ENCODE peak calls at places on chromosomes 12 and 14, in eight cellular contexts. O, Y, Q, R, L, P, K and S are unnamed samples. For H3K27me3, the result is how much of the 10 kb centered on the place peaks cover.

GRCh38 chr14:101819251-101819990 is 57.9 kb downstream of the PPP2R5C start:
- DNase-seq in O (peak), Y (no peak), Q (no peak), R (no peak), L (no peak), P (no peak), K (no peak), S (no peak)

GRCh38 chr12:115553622-115554021 is 723.9 kb downstream of the MED13L start:
- DNase-seq in O (no peak), Y (no peak), Q (no peak), R (no peak), L (no peak), P (no peak), K (no peak), S (no peak)

GRCh38 chr12:124802361-124802760 is 61.3 kb downstream of the SCARB1 start:
- DNase-seq in O (no peak), Y (no peak), Q (no peak), R (no peak), L (no peak), P (no peak), K (no peak), S (no peak)

GRCh38 chr12:121804417-121805111 is 755 bp downstream of the SETD1B start:
- DNase-seq in O (peak), Y (peak), Q (no peak), R (no peak), L (peak), P (no peak), K (no peak), S (peak)

GRCh38 chr12:77830952-77831351 is 258 bp downstream of the NAV3 start:
- DNase-seq in O (no peak), Y (no peak), Q (peak), R (peak), L (peak), P (no peak), K (no peak), S (no peak)

GRCh38 chr12:12823308-12823707 is 10.2 kb downstream of the DDX47 start:
- DNase-seq in O (no peak), Y (no peak), Q (peak), R (no peak), L (peak), P (peak), K (peak), S (no peak)

GRCh38 chr14:61479746-61480502 is 158.5 kb downstream of the PRKCH start:
- DNase-seq in O (no peak), Y (no peak), Q (peak), R (no peak), L (peak), P (no peak), K (peak), S (no peak)

GRCh38 chr12:71014180-71014785 is 93.7 kb upstream of the PTPRR start:
- DNase-seq in O (no peak), Y (no peak), Q (peak), R (peak), L (peak), P (no peak), K (peak), S (peak)

GRCh38 chr12:121245951-121246350 is 36.0 kb downstream of the P2RX4 start:
- DNase-seq in O (no peak), Y (no peak), Q (no peak), R (no peak), L (no peak), P (no peak), K (no peak), S (no peak)

GRCh38 chr14:94100847-94101246 is 9.7 kb upstream of the IFI27 start:
- DNase-seq in O (no peak), Y (no peak), Q (peak), R (peak), L (peak), P (peak), K (no peak), S (no peak)

GRCh38 chr12:32379213-32379612 is 20.1 kb upstream of the FGD4 start:
- DNase-seq in O (no peak), Y (no peak), Q (no peak), R (no peak), L (no peak), P (no peak), K (no peak), S (no peak)

GRCh38 chr12:16586350-16587109 is 19.4 kb downstream of the LMO3 start:
- DNase-seq in O (no peak), Y (no peak), Q (peak), R (peak), L (peak), P (no peak), K (no peak), S (no peak)

GRCh38 chr12:131046813-131047788 is 93.4 kb downstream of the ADGRD1 start:
- DNase-seq in O (no peak), Y (no peak), Q (no peak), R (no peak), L (peak), P (no peak), K (no peak), S (peak)

GRCh38 chr14:73463411-73463810 is 5.1 kb upstream of the NUMB start:
- DNase-seq in O (no peak), Y (peak), Q (peak), R (peak), L (peak), P (peak), K (no peak), S (no peak)

GRCh38 chr12:20077618-20078017 is 290.7 kb upstream of the PDE3A start:
- DNase-seq in O (no peak), Y (no peak), Q (no peak), R (no peak), L (no peak), P (no peak), K (no peak), S (no peak)

GRCh38 chr12:53761306-53761705 is 9.5 kb upstream of the CISTR start:
- DNase-seq in O (no peak), Y (no peak), Q (no peak), R (no peak), L (no peak), P (no peak), K (no peak), S (no peak)

GRCh38 chr14:51852541-51852940 is 7.9 kb upstream of the GNG2 start:
- DNase-seq in O (no peak), Y (no peak), Q (peak), R (peak), L (peak), P (no peak), K (no peak), S (no peak)

GRCh38 chr12:15163577-15163976 is 57.6 kb downstream of the RERG start:
- DNase-seq in O (no peak), Y (no peak), Q (no peak), R (peak), L (no peak), P (no peak), K (no peak), S (no peak)

GRCh38 chr12:40336573-40337199 is 111.9 kb downstream of the LRRK2 start:
- DNase-seq in O (no peak), Y (no peak), Q (peak), R (peak), L (peak), P (no peak), K (no peak), S (peak)

GRCh38 chr12:57231276-57232021 is 1.9 kb downstream of the SHMT2 start:
- DNase-seq in O (no peak), Y (no peak), Q (no peak), R (no peak), L (no peak), P (no peak), K (no peak), S (no peak)

GRCh38 chr14:57938533-57938932 is 72.6 kb upstream of the SLC35F4 start:
- DNase-seq in O (no peak), Y (no peak), Q (no peak), R (no peak), L (no peak), P (no peak), K (no peak), S (no peak)

GRCh38 chr12:132217800-132218518 is 73.7 kb downstream of the NOC4L start:
- DNase-seq in O (no peak), Y (no peak), Q (no peak), R (no peak), L (no peak), P (no peak), K (no peak), S (no peak)

DNA sequence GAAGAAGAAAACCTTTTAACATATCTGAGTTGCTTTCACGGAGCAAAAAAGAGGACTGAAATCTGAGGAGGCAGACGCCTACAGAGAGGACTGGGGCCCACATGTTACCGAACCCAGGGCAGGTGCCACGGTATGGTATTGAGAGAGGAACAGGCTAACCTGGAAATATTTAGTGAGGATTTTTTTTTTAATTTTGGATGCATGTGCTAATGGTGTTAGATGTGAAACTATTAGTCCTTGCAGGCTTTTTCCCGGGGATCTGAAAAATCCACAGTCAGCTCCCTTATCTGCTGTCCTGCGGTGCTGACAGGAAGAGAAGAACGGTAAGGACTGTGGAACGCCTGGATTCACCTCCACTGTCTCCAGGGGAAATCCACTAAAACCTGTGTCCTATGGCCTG is 819.7 kb downstream of the TMEM121 start:
- DNase-seq in O (no peak), Y (no peak), Q (no peak), R (no peak), L (no peak), P (no peak), K (no peak), S (no peak)
- H3K27me3 ChIP-seq in O (under half), Y (under half), Q (under half), R (under half), L (under half), P (under half), K (under half), S (under half)

DNA sequence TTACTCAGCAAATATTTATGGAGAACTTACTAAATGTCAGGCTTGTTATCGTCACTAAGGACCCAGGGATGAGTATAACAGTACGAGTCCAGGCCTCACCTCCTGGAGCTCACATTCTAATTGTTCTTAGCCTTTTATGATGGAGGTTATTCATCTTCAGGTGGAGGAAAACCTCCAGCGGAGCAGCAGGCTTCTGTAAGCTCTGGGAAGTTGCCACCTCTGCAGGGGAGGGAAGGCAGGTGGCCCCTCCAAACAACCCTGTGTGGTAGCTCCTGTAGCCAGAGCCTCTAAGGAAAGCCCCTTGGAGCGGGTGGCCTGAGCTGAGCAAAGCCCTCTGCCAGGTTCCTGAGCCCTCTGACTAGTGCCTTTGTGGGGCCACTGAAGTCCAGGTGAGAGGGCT is 104.1 kb downstream of the SMOC1 start:
- DNase-seq in O (no peak), Y (no peak), Q (no peak), R (no peak), L (no peak), P (no peak), K (no peak), S (no peak)
- H3K27me3 ChIP-seq in O (under half), Y (under half), Q (under half), R (under half), L (under half), P (under half), K (under half), S (under half)

GRCh38 chr14:68744613-68745012 is 48.3 kb downstream of the ZFP36L1 start:
- DNase-seq in O (no peak), Y (no peak), Q (no peak), R (no peak), L (no peak), P (no peak), K (no peak), S (no peak)
- H3K27me3 ChIP-seq in O (under half), Y (under half), Q (under half), R (under half), L (under half), P (under half), K (under half), S (under half)

DNA sequence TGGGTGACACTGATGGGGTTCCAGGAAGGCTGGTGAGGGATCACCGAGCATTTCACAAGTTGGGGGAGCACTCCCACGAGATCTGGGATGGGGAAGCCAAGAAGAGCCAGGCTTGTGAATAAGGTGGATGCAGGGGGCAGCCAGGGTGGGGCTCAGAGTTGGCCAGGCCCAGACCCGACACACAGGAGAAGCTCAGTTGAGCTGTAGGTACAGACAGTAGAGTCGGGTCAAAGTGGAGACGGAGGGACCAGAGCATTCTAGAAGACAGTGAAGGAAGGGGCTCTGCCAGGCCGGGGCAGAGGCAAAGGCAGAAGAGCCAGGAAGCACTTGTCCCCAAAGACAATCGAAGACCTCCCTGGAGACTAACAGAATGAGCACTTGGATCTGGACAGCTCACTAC is 70.9 kb upstream of the BCL11B start:
- DNase-seq in O (no peak), Y (no peak), Q (no peak), R (no peak), L (no peak), P (no peak), K (no peak), S (no peak)
- H3K27me3 ChIP-seq in O (under half), Y (under half), Q (under half), R (under half), L (under half), P (under half), K (half or more), S (under half)

GRCh38 chr12:114411081-114411836 is 5.3 kb upstream of the TBX5 start:
- DNase-seq in O (no peak), Y (no peak), Q (no peak), R (peak), L (peak), P (no peak), K (no peak), S (no peak)
- H3K27me3 ChIP-seq in O (under half), Y (under half), Q (under half), R (under half), L (under half), P (half or more), K (half or more), S (under half)

GRCh38 chr12:52530905-52531304 is 10.7 kb upstream of the KRT5 start:
- DNase-seq in O (no peak), Y (no peak), Q (no peak), R (no peak), L (no peak), P (no peak), K (no peak), S (no peak)
- H3K27me3 ChIP-seq in O (under half), Y (under half), Q (under half), R (under half), L (under half), P (under half), K (under half), S (under half)

GRCh38 chr12:104573-105081 is 38.1 kb downstream of the IQSEC3 start:
- DNase-seq in O (peak), Y (peak), Q (no peak), R (no peak), L (peak), P (no peak), K (no peak), S (no peak)

GRCh38 chr12:103169-103981 is 36.8 kb downstream of the IQSEC3 start:
- DNase-seq in O (no peak), Y (no peak), Q (no peak), R (no peak), L (peak), P (no peak), K (no peak), S (peak)

GRCh38 chr12:101969-102878 is 35.7 kb downstream of the IQSEC3 start:
- DNase-seq in O (no peak), Y (no peak), Q (no peak), R (no peak), L (peak), P (no peak), K (no peak), S (no peak)

GRCh38 chr12:105696-106095 is 39.1 kb downstream of the IQSEC3 start:
- DNase-seq in O (no peak), Y (no peak), Q (no peak), R (no peak), L (no peak), P (no peak), K (no peak), S (no peak)

GRCh38 chr12:102879-103168 is 36.3 kb downstream of the IQSEC3 start:
- DNase-seq in O (no peak), Y (no peak), Q (no peak), R (no peak), L (no peak), P (no peak), K (no peak), S (no peak)
- H3K27me3 ChIP-seq in O (under half), Y (under half), Q (under half), R (under half), L (under half), P (under half), K (half or more), S (under half)

GRCh38 chr14:42624980-42625761 is 1018.5 kb downstream of the LRFN5 start:
- DNase-seq in O (no peak), Y (no peak), Q (no peak), R (no peak), L (no peak), P (no peak), K (no peak), S (no peak)
- H3K27me3 ChIP-seq in O (under half), Y (under half), Q (under half), R (under half), L (under half), P (under half), K (under half), S (under half)

GRCh38 chr14:91554535-91555332 is 44.6 kb upstream of the PPP4R3A start:
- DNase-seq in O (no peak), Y (no peak), Q (no peak), R (no peak), L (no peak), P (no peak), K (no peak), S (no peak)
- H3K27me3 ChIP-seq in O (under half), Y (under half), Q (under half), R (under half), L (under half), P (under half), K (under half), S (under half)

DNA sequence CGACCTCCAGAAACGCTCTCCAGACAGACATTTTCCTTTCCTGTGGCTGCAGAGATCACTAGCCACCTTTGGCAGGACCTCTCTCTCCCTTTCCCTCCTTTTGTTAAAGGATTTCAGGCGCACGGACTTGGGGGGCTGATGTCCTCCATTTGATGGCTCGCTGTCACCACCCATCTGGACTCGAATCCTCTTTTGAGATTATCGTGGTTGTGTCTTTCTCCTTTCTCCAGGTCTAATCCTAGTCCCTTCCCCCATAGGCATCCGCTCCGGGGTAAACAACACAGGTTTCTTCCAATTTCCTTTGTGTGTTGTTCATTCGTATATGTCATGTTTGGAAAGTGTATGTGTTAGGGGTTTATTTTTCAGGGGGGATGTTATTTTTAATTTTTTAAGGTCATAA is 56.7 kb upstream of the SLC24A4 start:
- DNase-seq in O (no peak), Y (no peak), Q (no peak), R (no peak), L (no peak), P (no peak), K (no peak), S (no peak)
- H3K27me3 ChIP-seq in O (under half), Y (under half), Q (under half), R (under half), L (under half), P (under half), K (under half), S (under half)